ENCODE peak calls at places on chromosomes 16 and 17, in four cellular contexts. L is PC-3, G is hepatocyte, U is GM23248. Q is an unnamed sample.

GRCh38 chr16:66894948-66895696 is 14.8 kb downstream of the PDP2 start:
- DNase-seq in L (peak), G (peak), U (peak), Q (peak)

GRCh38 chr17:70195091-70195490 is 25.8 kb downstream of the KCNJ2 start:
- DNase-seq in L (no peak), G (no peak), U (no peak), Q (no peak)

GRCh38 chr17:9356488-9356911 is 219.1 kb downstream of the STX8 start:
- DNase-seq in L (no peak), G (no peak), U (no peak), Q (peak)

GRCh38 chr17:65559483-65559801 is 2.0 kb downstream of the AXIN2 start:
- DNase-seq in L (no peak), G (no peak), U (peak), Q (peak)

GRCh38 chr16:85376292-85377095 is 236.6 kb upstream of the GSE1 start:
- DNase-seq in L (no peak), G (no peak), U (peak), Q (no peak)

GRCh38 chr17:43437756-43438155 is 39.0 kb downstream of the ARL4D start:
- DNase-seq in L (no peak), G (no peak), U (no peak), Q (no peak)

GRCh38 chr16:89322381-89323119 is 105.0 kb downstream of the ZNF778 start:
- DNase-seq in L (peak), G (peak), U (peak), Q (peak)

GRCh38 chr16:81544691-81545365 is 100.2 kb downstream of the CMIP start:
- DNase-seq in L (no peak), G (no peak), U (no peak), Q (no peak)

GRCh38 chr17:29124135-29124930 is 55.9 kb downstream of the MYO18A start:
- DNase-seq in L (peak), G (peak), U (peak), Q (peak)

GRCh38 chr17:58319181-58320162 is 9.1 kb downstream of the TSPOAP1 start:
- DNase-seq in L (no peak), G (no peak), U (no peak), Q (no peak)

GRCh38 chr17:65685110-65685509 is 123.7 kb upstream of the AXIN2 start:
- DNase-seq in L (no peak), G (no peak), U (no peak), Q (no peak)

GRCh38 chr16:73956592-73957495 is 339.8 kb upstream of the PSMD7 start:
- DNase-seq in L (peak), G (peak), U (peak), Q (peak)

GRCh38 chr17:50346313-50347086 is 574 bp downstream of the XYLT2 start:
- DNase-seq in L (peak), G (peak), U (peak), Q (peak)

GRCh38 chr17:62995377-62995885 is 29.4 kb downstream of the TANC2 start:
- DNase-seq in L (peak), G (peak), U (peak), Q (peak)

GRCh38 chr16:51153275-51153991 is 2.4 kb upstream of the SALL1 start:
- DNase-seq in L (no peak), G (no peak), U (peak), Q (peak)
- TF ChIP-seq EZH2 in L (no peak), G (peak), U (no peak), Q (peak)

GRCh38 chr16:24652803-24653202 is 76.6 kb upstream of the TNRC6A start:
- DNase-seq in L (no peak), G (no peak), U (no peak), Q (no peak)
- H3K4me2 ChIP-seq in L (peak), G (no peak), U (no peak), Q (peak)

GRCh38 chr16:79597277-79597676 is 3.3 kb downstream of the MAF start:
- DNase-seq in L (no peak), G (no peak), U (no peak), Q (no peak)

GRCh38 chr16:79593074-79593531 is 7.4 kb downstream of the MAF start:
- DNase-seq in L (no peak), G (no peak), U (no peak), Q (no peak)

GRCh38 chr16:79593754-79594153 is 6.8 kb downstream of the MAF start:
- DNase-seq in L (no peak), G (no peak), U (no peak), Q (no peak)

GRCh38 chr16:79595916-79596450 is 4.6 kb downstream of the MAF start:
- DNase-seq in L (no peak), G (no peak), U (no peak), Q (no peak)

DNA sequence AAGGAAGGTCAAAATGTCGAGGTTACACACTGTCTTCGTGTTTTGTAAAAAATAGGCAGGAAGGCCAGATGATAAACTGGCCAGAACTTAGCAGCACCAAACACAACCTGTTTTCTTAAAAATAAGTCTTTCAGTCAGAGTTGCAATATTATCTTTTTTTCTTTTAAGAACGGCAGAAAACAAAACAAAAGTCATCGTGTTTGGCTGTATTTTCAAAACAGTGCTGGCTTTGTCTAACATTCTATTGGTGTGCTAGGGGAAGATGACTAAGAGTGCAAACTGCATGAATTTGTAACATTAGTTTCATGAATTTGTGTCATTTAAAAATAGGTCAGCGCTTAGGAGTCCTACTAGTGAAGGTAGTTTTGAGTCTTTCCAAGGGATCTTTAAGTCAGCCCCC is 5.3 kb downstream of the MAF start:
- DNase-seq in L (no peak), G (no peak), U (no peak), Q (no peak)
- H3K27ac ChIP-seq in L (no peak), G (peak), U (no peak), Q (no peak)

GRCh38 chr17:38563362-38564253 is 42.1 kb downstream of the SRCIN1 start:
- DNase-seq in L (no peak), G (no peak), U (no peak), Q (peak)
- TF ChIP-seq EZH2 in L (no peak), G (peak), U (no peak), Q (peak)